ENCODE peak calls at places on chromosomes 16 and 17, in five cellular contexts. L is left ventricle myocardium inferior; B is AG08395; C is KBM-7; W is stimulated activated CD8-positive, alpha-beta memory T cell treated with anti-CD3 and anti-CD28 coated beads, Interleukin-4, amount 100 ng/mL, for 48 hours. E is an unnamed sample.

GRCh38 chr17:38628441-38628840 is 22.7 kb upstream of the SRCIN1 start:
- DNase-seq in L (no peak), B (no peak), C (peak), W (no peak), E (no peak)

GRCh38 chr16:79752421-79752820 is 151.9 kb upstream of the MAF start:
- DNase-seq in L (no peak), B (no peak), C (no peak), W (no peak), E (no peak)

GRCh38 chr17:74513987-74514631 is 17.2 kb downstream of the CD300LB start:
- DNase-seq in L (no peak), B (peak), C (peak), W (peak), E (peak)

GRCh38 chr16:72043539-72043938 is 10.8 kb upstream of the HP start:
- DNase-seq in L (no peak), B (no peak), C (no peak), W (no peak), E (no peak)

GRCh38 chr16:56869513-56870270 is 4.7 kb downstream of the SLC12A3 start:
- DNase-seq in L (no peak), B (peak), C (peak), W (peak), E (peak)

GRCh38 chr17:43591750-43592562 is 45.8 kb upstream of the ETV4 start:
- DNase-seq in L (peak), B (peak), C (no peak), W (no peak), E (no peak)

GRCh38 chr16:81996664-81997529 is 14.4 kb downstream of the SDR42E1 start:
- DNase-seq in L (no peak), B (peak), C (peak), W (no peak), E (peak)

GRCh38 chr17:34703533-34703932 is 124.2 kb downstream of the TMEM132E start:
- DNase-seq in L (peak), B (peak), C (peak), W (peak), E (no peak)

GRCh38 chr17:1039511-1040215 is 42.7 kb downstream of the TIMM22 start:
- DNase-seq in L (peak), B (peak), C (peak), W (no peak), E (no peak)

GRCh38 chr17:79038545-79039135 is 14.7 kb downstream of the C1QTNF1 start:
- DNase-seq in L (no peak), B (peak), C (no peak), W (no peak), E (no peak)

GRCh38 chr17:73591278-73592078 is 52.8 kb downstream of the SDK2 start:
- DNase-seq in L (no peak), B (no peak), C (peak), W (peak), E (no peak)

GRCh38 chr17:50210249-50211225 is 9.1 kb upstream of the COL1A1 start:
- DNase-seq in L (peak), B (peak), C (no peak), W (peak), E (no peak)

GRCh38 chr17:71975998-71976649 is 144.7 kb upstream of the SOX9 start:
- DNase-seq in L (peak), B (peak), C (no peak), W (no peak), E (no peak)

GRCh38 chr17:19237389-19238166 is 412 bp downstream of the EPN2 start:
- DNase-seq in L (peak), B (no peak), C (peak), W (peak), E (no peak)

E was measured in GF-D8.